ENCODE peak calls at places on chromosome 21, in seven cellular contexts. One of them, this sample, is unnamed.

GRCh38 chr21:38773108-38774061 is 32.3 kb upstream of the ETS2 start:
- DNase-seq in stimulated activated naive CD4-positive, alpha-beta T cell: no peak
- DNase-seq in naive thymus-derived CD8-positive, alpha-beta T cell: no peak
- DNase-seq in T follicular helper cell: no peak
- DNase-seq in HT1080: peak; percentile 93
- DNase-seq in cardiac muscle cell: no peak
- DNase-seq in NCI-H526 treated with DMSO at 0.1 percent for 48 hours: no peak
- DNase-seq in this sample: no peak

GRCh38 chr21:34351786-34352241 is 12.0 kb upstream of the KCNE2 start:
- DNase-seq in stimulated activated naive CD4-positive, alpha-beta T cell: no peak
- DNase-seq in naive thymus-derived CD8-positive, alpha-beta T cell: no peak
- DNase-seq in T follicular helper cell: no peak
- DNase-seq in HT1080: peak; percentile 37
- DNase-seq in cardiac muscle cell: peak; percentile 80
- DNase-seq in NCI-H526 treated with DMSO at 0.1 percent for 48 hours: peak; percentile 66
- DNase-seq in this sample: no peak

GRCh38 chr21:41784456-41785102 is 17.7 kb upstream of the RIPK4 start:
- DNase-seq in stimulated activated naive CD4-positive, alpha-beta T cell: no peak
- DNase-seq in naive thymus-derived CD8-positive, alpha-beta T cell: no peak
- DNase-seq in T follicular helper cell: no peak
- DNase-seq in HT1080: no peak
- DNase-seq in cardiac muscle cell: no peak
- DNase-seq in NCI-H526 treated with DMSO at 0.1 percent for 48 hours: no peak
- DNase-seq in this sample: no peak

GRCh38 chr21:17542371-17542992 is 29.6 kb downstream of the CXADR start:
- DNase-seq in stimulated activated naive CD4-positive, alpha-beta T cell: no peak
- DNase-seq in naive thymus-derived CD8-positive, alpha-beta T cell: no peak
- DNase-seq in T follicular helper cell: no peak
- DNase-seq in HT1080: no peak
- DNase-seq in cardiac muscle cell: peak; percentile 42
- DNase-seq in NCI-H526 treated with DMSO at 0.1 percent for 48 hours: peak; percentile 71
- DNase-seq in this sample: no peak

GRCh38 chr21:43622796-43623195 is 36.5 kb downstream of the HSF2BP start:
- DNase-seq in stimulated activated naive CD4-positive, alpha-beta T cell: no peak
- DNase-seq in naive thymus-derived CD8-positive, alpha-beta T cell: no peak
- DNase-seq in T follicular helper cell: no peak
- DNase-seq in HT1080: no peak
- DNase-seq in cardiac muscle cell: no peak
- DNase-seq in NCI-H526 treated with DMSO at 0.1 percent for 48 hours: no peak
- DNase-seq in this sample: no peak

GRCh38 chr21:45335761-45336534 is 48.3 kb upstream of the POFUT2 start:
- DNase-seq in stimulated activated naive CD4-positive, alpha-beta T cell: no peak
- DNase-seq in naive thymus-derived CD8-positive, alpha-beta T cell: no peak
- DNase-seq in T follicular helper cell: no peak
- DNase-seq in HT1080: no peak
- DNase-seq in cardiac muscle cell: no peak
- DNase-seq in NCI-H526 treated with DMSO at 0.1 percent for 48 hours: no peak
- DNase-seq in this sample: no peak

GRCh38 chr21:46117586-46118304 is 19.8 kb downstream of the COL6A2 start:
- DNase-seq in stimulated activated naive CD4-positive, alpha-beta T cell: no peak
- DNase-seq in naive thymus-derived CD8-positive, alpha-beta T cell: no peak
- DNase-seq in T follicular helper cell: no peak
- DNase-seq in HT1080: no peak
- DNase-seq in cardiac muscle cell: no peak
- DNase-seq in NCI-H526 treated with DMSO at 0.1 percent for 48 hours: no peak
- DNase-seq in this sample: peak; percentile 3

GRCh38 chr21:44433791-44434567 is 21.3 kb upstream of the LRRC3 start:
- DNase-seq in stimulated activated naive CD4-positive, alpha-beta T cell: no peak
- DNase-seq in naive thymus-derived CD8-positive, alpha-beta T cell: peak; percentile 11
- DNase-seq in T follicular helper cell: no peak
- DNase-seq in HT1080: no peak
- DNase-seq in cardiac muscle cell: no peak
- DNase-seq in NCI-H526 treated with DMSO at 0.1 percent for 48 hours: no peak
- DNase-seq in this sample: no peak

GRCh38 chr21:32278068-32278467 is 781 bp downstream of the MIS18A start:
- DNase-seq in stimulated activated naive CD4-positive, alpha-beta T cell: no peak
- DNase-seq in naive thymus-derived CD8-positive, alpha-beta T cell: no peak
- DNase-seq in T follicular helper cell: no peak
- DNase-seq in HT1080: no peak
- DNase-seq in cardiac muscle cell: peak; percentile 12
- DNase-seq in NCI-H526 treated with DMSO at 0.1 percent for 48 hours: peak; percentile 4
- DNase-seq in this sample: no peak

GRCh38 chr21:42560517-42561179 is 47.0 kb downstream of the SLC37A1 start:
- DNase-seq in stimulated activated naive CD4-positive, alpha-beta T cell: no peak
- DNase-seq in naive thymus-derived CD8-positive, alpha-beta T cell: no peak
- DNase-seq in T follicular helper cell: no peak
- DNase-seq in HT1080: no peak
- DNase-seq in cardiac muscle cell: no peak
- DNase-seq in NCI-H526 treated with DMSO at 0.1 percent for 48 hours: no peak
- DNase-seq in this sample: no peak

GRCh38 chr21:42614811-42615342 is 38.5 kb upstream of the PDE9A start:
- DNase-seq in stimulated activated naive CD4-positive, alpha-beta T cell: peak; percentile 42
- DNase-seq in naive thymus-derived CD8-positive, alpha-beta T cell: peak; percentile 50
- DNase-seq in T follicular helper cell: peak; percentile 7
- DNase-seq in HT1080: peak; percentile 5
- DNase-seq in cardiac muscle cell: no peak
- DNase-seq in NCI-H526 treated with DMSO at 0.1 percent for 48 hours: no peak
- DNase-seq in this sample: peak; percentile 36

GRCh38 chr21:42010507-42011493 is 640 bp upstream of the ZBTB21 start:
- DNase-seq in stimulated activated naive CD4-positive, alpha-beta T cell: peak; percentile 28
- DNase-seq in naive thymus-derived CD8-positive, alpha-beta T cell: peak; percentile 29
- DNase-seq in T follicular helper cell: peak; percentile 10
- DNase-seq in HT1080: peak; percentile 32
- DNase-seq in cardiac muscle cell: peak; percentile 63
- DNase-seq in NCI-H526 treated with DMSO at 0.1 percent for 48 hours: peak; percentile 35
- DNase-seq in this sample: peak; percentile 38

GRCh38 chr21:45021428-45022347 is 52.7 kb upstream of the ADARB1 start:
- DNase-seq in stimulated activated naive CD4-positive, alpha-beta T cell: no peak
- DNase-seq in naive thymus-derived CD8-positive, alpha-beta T cell: no peak
- DNase-seq in T follicular helper cell: no peak
- DNase-seq in HT1080: no peak
- DNase-seq in cardiac muscle cell: no peak
- DNase-seq in NCI-H526 treated with DMSO at 0.1 percent for 48 hours: no peak
- DNase-seq in this sample: no peak

GRCh38 chr21:46080171-46081021 is 17.5 kb upstream of the COL6A2 start:
- DNase-seq in stimulated activated naive CD4-positive, alpha-beta T cell: no peak
- DNase-seq in naive thymus-derived CD8-positive, alpha-beta T cell: peak; percentile 6
- DNase-seq in T follicular helper cell: no peak
- DNase-seq in HT1080: no peak
- DNase-seq in cardiac muscle cell: peak; percentile 13
- DNase-seq in NCI-H526 treated with DMSO at 0.1 percent for 48 hours: no peak
- DNase-seq in this sample: no peak

GRCh38 chr21:28256420-28256831 is 736.3 kb downstream of the LTN1 start:
- DNase-seq in stimulated activated naive CD4-positive, alpha-beta T cell: no peak
- DNase-seq in naive thymus-derived CD8-positive, alpha-beta T cell: no peak
- DNase-seq in T follicular helper cell: no peak
- DNase-seq in HT1080: no peak
- DNase-seq in cardiac muscle cell: peak; percentile 69
- DNase-seq in NCI-H526 treated with DMSO at 0.1 percent for 48 hours: no peak
- DNase-seq in this sample: no peak

GRCh38 chr21:37075214-37075770 is 2.2 kb downstream of the TTC3 start:
- DNase-seq in stimulated activated naive CD4-positive, alpha-beta T cell: no peak
- DNase-seq in naive thymus-derived CD8-positive, alpha-beta T cell: no peak
- DNase-seq in T follicular helper cell: no peak
- DNase-seq in HT1080: no peak
- DNase-seq in cardiac muscle cell: no peak
- DNase-seq in NCI-H526 treated with DMSO at 0.1 percent for 48 hours: no peak
- DNase-seq in this sample: no peak

GRCh38 chr21:39079617-39080016 is 103.6 kb downstream of the PSMG1 start:
- DNase-seq in stimulated activated naive CD4-positive, alpha-beta T cell: no peak
- DNase-seq in naive thymus-derived CD8-positive, alpha-beta T cell: no peak
- DNase-seq in T follicular helper cell: no peak
- DNase-seq in HT1080: no peak
- DNase-seq in cardiac muscle cell: no peak
- DNase-seq in NCI-H526 treated with DMSO at 0.1 percent for 48 hours: no peak
- DNase-seq in this sample: no peak

GRCh38 chr21:29149771-29150425 is 19.5 kb downstream of the MAP3K7CL start:
- DNase-seq in stimulated activated naive CD4-positive, alpha-beta T cell: no peak
- DNase-seq in naive thymus-derived CD8-positive, alpha-beta T cell: no peak
- DNase-seq in T follicular helper cell: no peak
- DNase-seq in HT1080: peak; percentile 39
- DNase-seq in cardiac muscle cell: no peak
- DNase-seq in NCI-H526 treated with DMSO at 0.1 percent for 48 hours: no peak
- DNase-seq in this sample: no peak

GRCh38 chr21:40043423-40043822 is 176.2 kb downstream of the PCP4 start:
- DNase-seq in stimulated activated naive CD4-positive, alpha-beta T cell: no peak
- DNase-seq in naive thymus-derived CD8-positive, alpha-beta T cell: no peak
- DNase-seq in T follicular helper cell: no peak
- DNase-seq in HT1080: no peak
- DNase-seq in cardiac muscle cell: no peak
- DNase-seq in NCI-H526 treated with DMSO at 0.1 percent for 48 hours: no peak
- DNase-seq in this sample: no peak

GRCh38 chr21:34890724-34891609 is 158.1 kb downstream of the RUNX1 start:
- DNase-seq in stimulated activated naive CD4-positive, alpha-beta T cell: no peak
- DNase-seq in naive thymus-derived CD8-positive, alpha-beta T cell: no peak
- DNase-seq in T follicular helper cell: no peak
- DNase-seq in HT1080: no peak
- DNase-seq in cardiac muscle cell: peak; percentile 38
- DNase-seq in NCI-H526 treated with DMSO at 0.1 percent for 48 hours: no peak
- DNase-seq in this sample: no peak

GRCh38 chr21:28247454-28248020 is 745.1 kb downstream of the LTN1 start:
- DNase-seq in stimulated activated naive CD4-positive, alpha-beta T cell: no peak
- DNase-seq in naive thymus-derived CD8-positive, alpha-beta T cell: no peak
- DNase-seq in T follicular helper cell: no peak
- DNase-seq in HT1080: no peak
- DNase-seq in cardiac muscle cell: no peak
- DNase-seq in NCI-H526 treated with DMSO at 0.1 percent for 48 hours: no peak
- DNase-seq in this sample: no peak

GRCh38 chr21:25700741-25701140 is 34.0 kb downstream of the ATP5PF start:
- DNase-seq in stimulated activated naive CD4-positive, alpha-beta T cell: no peak
- DNase-seq in naive thymus-derived CD8-positive, alpha-beta T cell: no peak
- DNase-seq in T follicular helper cell: no peak
- DNase-seq in HT1080: no peak
- DNase-seq in cardiac muscle cell: no peak
- DNase-seq in NCI-H526 treated with DMSO at 0.1 percent for 48 hours: no peak
- DNase-seq in this sample: no peak

GRCh38 chr21:41651830-41652229 is 115.0 kb downstream of the RIPK4 start:
- DNase-seq in stimulated activated naive CD4-positive, alpha-beta T cell: no peak
- DNase-seq in naive thymus-derived CD8-positive, alpha-beta T cell: no peak
- DNase-seq in T follicular helper cell: no peak
- DNase-seq in HT1080: no peak
- DNase-seq in cardiac muscle cell: no peak
- DNase-seq in NCI-H526 treated with DMSO at 0.1 percent for 48 hours: no peak
- DNase-seq in this sample: no peak

GRCh38 chr21:27426196-27426595 is 459.3 kb upstream of the ADAMTS5 start:
- DNase-seq in stimulated activated naive CD4-positive, alpha-beta T cell: no peak
- DNase-seq in naive thymus-derived CD8-positive, alpha-beta T cell: no peak
- DNase-seq in T follicular helper cell: no peak
- DNase-seq in HT1080: no peak
- DNase-seq in cardiac muscle cell: no peak
- DNase-seq in NCI-H526 treated with DMSO at 0.1 percent for 48 hours: no peak
- DNase-seq in this sample: no peak

GRCh38 chr21:44434936-44435635 is 20.2 kb upstream of the LRRC3 start:
- DNase-seq in stimulated activated naive CD4-positive, alpha-beta T cell: no peak
- DNase-seq in naive thymus-derived CD8-positive, alpha-beta T cell: peak; percentile 11
- DNase-seq in T follicular helper cell: no peak
- DNase-seq in HT1080: no peak
- DNase-seq in cardiac muscle cell: no peak
- DNase-seq in NCI-H526 treated with DMSO at 0.1 percent for 48 hours: no peak
- DNase-seq in this sample: no peak

GRCh38 chr21:46051821-46052675 is 45.9 kb upstream of the COL6A2 start:
- DNase-seq in stimulated activated naive CD4-positive, alpha-beta T cell: no peak
- DNase-seq in naive thymus-derived CD8-positive, alpha-beta T cell: no peak
- DNase-seq in T follicular helper cell: no peak
- DNase-seq in HT1080: no peak
- DNase-seq in cardiac muscle cell: no peak
- DNase-seq in NCI-H526 treated with DMSO at 0.1 percent for 48 hours: no peak
- DNase-seq in this sample: no peak

GRCh38 chr21:39127506-39127905 is 55.7 kb downstream of the PSMG1 start:
- DNase-seq in stimulated activated naive CD4-positive, alpha-beta T cell: no peak
- DNase-seq in naive thymus-derived CD8-positive, alpha-beta T cell: no peak
- DNase-seq in T follicular helper cell: no peak
- DNase-seq in HT1080: no peak
- DNase-seq in cardiac muscle cell: no peak
- DNase-seq in NCI-H526 treated with DMSO at 0.1 percent for 48 hours: no peak
- DNase-seq in this sample: no peak

GRCh38 chr21:31798842-31799691 is 67.1 kb upstream of the SCAF4 start:
- DNase-seq in stimulated activated naive CD4-positive, alpha-beta T cell: no peak
- DNase-seq in naive thymus-derived CD8-positive, alpha-beta T cell: no peak
- DNase-seq in T follicular helper cell: no peak
- DNase-seq in HT1080: no peak
- DNase-seq in cardiac muscle cell: peak; percentile 9
- DNase-seq in NCI-H526 treated with DMSO at 0.1 percent for 48 hours: no peak
- DNase-seq in this sample: no peak

GRCh38 chr21:45507523-45507875 is 34.7 kb downstream of the SLC19A1 start:
- DNase-seq in stimulated activated naive CD4-positive, alpha-beta T cell: no peak
- DNase-seq in naive thymus-derived CD8-positive, alpha-beta T cell: no peak
- DNase-seq in T follicular helper cell: no peak
- DNase-seq in HT1080: no peak
- DNase-seq in cardiac muscle cell: no peak
- DNase-seq in NCI-H526 treated with DMSO at 0.1 percent for 48 hours: no peak
- DNase-seq in this sample: no peak

This sample was measured in T-helper 17 cell.